ENCODE peak calls at places on chromosomes 2 and 18, in four cellular contexts. One of them, this sample, is unnamed.

GRCh38 chr2:189022492-189022891 is 48.3 kb downstream of the COL3A1 start:
- DNase-seq in iris pigment epithelial cell: peak
- DNase-seq in H7: no peak
- DNase-seq in GM13977: no peak
- DNase-seq in this sample: peak

GRCh38 chr2:197345846-197346370 is 35.3 kb upstream of the ANKRD44 start:
- DNase-seq in iris pigment epithelial cell: no peak
- DNase-seq in H7: no peak
- DNase-seq in GM13977: no peak
- DNase-seq in this sample: no peak

GRCh38 chr18:25974630-25975077 is 115.8 kb downstream of the SS18 start:
- DNase-seq in iris pigment epithelial cell: no peak
- DNase-seq in H7: no peak
- DNase-seq in GM13977: no peak
- DNase-seq in this sample: no peak

GRCh38 chr18:64165906-64166305 is 17.0 kb upstream of the LINC00305 start:
- DNase-seq in iris pigment epithelial cell: peak
- DNase-seq in H7: no peak
- DNase-seq in GM13977: no peak
- DNase-seq in this sample: no peak

GRCh38 chr18:58416704-58417683 is 211.9 kb downstream of the ALPK2 start:
- DNase-seq in iris pigment epithelial cell: peak
- DNase-seq in H7: no peak
- DNase-seq in GM13977: no peak
- DNase-seq in this sample: peak

GRCh38 chr18:41140506-41140905 is 814.5 kb upstream of the PIK3C3 start:
- DNase-seq in iris pigment epithelial cell: no peak
- DNase-seq in H7: no peak
- DNase-seq in GM13977: no peak
- DNase-seq in this sample: no peak

GRCh38 chr2:85259101-85259590 is 68.6 kb downstream of the TGOLN2 start:
- DNase-seq in iris pigment epithelial cell: peak
- DNase-seq in H7: no peak
- DNase-seq in GM13977: no peak
- DNase-seq in this sample: no peak

GRCh38 chr2:215698566-215698965 is 262.7 kb upstream of the FN1 start:
- DNase-seq in iris pigment epithelial cell: peak
- DNase-seq in H7: no peak
- DNase-seq in GM13977: no peak
- DNase-seq in this sample: peak

GRCh38 chr2:223580951-223581350 is 21.2 kb downstream of the SCG2 start:
- DNase-seq in iris pigment epithelial cell: peak
- DNase-seq in H7: no peak
- DNase-seq in GM13977: no peak
- DNase-seq in this sample: peak

GRCh38 chr2:227853765-227854271 is 17.6 kb upstream of the DAW1 start:
- DNase-seq in iris pigment epithelial cell: peak
- DNase-seq in H7: no peak
- DNase-seq in GM13977: no peak
- DNase-seq in this sample: peak

GRCh38 chr2:95390272-95390880 is 12.1 kb upstream of the FAHD2A start:
- DNase-seq in iris pigment epithelial cell: no peak
- DNase-seq in H7: no peak
- DNase-seq in GM13977: no peak
- DNase-seq in this sample: no peak

GRCh38 chr2:22055784-22056620 is 932.2 kb downstream of the TDRD15 start:
- DNase-seq in iris pigment epithelial cell: no peak
- DNase-seq in H7: no peak
- DNase-seq in GM13977: no peak
- DNase-seq in this sample: no peak

GRCh38 chr2:78077637-78078036 is 555.5 kb upstream of the LRRTM4 start:
- DNase-seq in iris pigment epithelial cell: no peak
- DNase-seq in H7: no peak
- DNase-seq in GM13977: no peak
- DNase-seq in this sample: no peak

GRCh38 chr2:63226297-63226696 is 175.7 kb downstream of the OTX1 start:
- DNase-seq in iris pigment epithelial cell: no peak
- DNase-seq in H7: no peak
- DNase-seq in GM13977: no peak
- DNase-seq in this sample: no peak

GRCh38 chr18:70289351-70290330 is 796 bp downstream of the SOCS6 start:
- DNase-seq in iris pigment epithelial cell: peak
- DNase-seq in H7: peak
- DNase-seq in GM13977: peak
- DNase-seq in this sample: peak

GRCh38 chr2:34949316-34949715 is 1350.2 kb upstream of the FAM98A start:
- DNase-seq in iris pigment epithelial cell: no peak
- DNase-seq in H7: no peak
- DNase-seq in GM13977: no peak
- DNase-seq in this sample: no peak

GRCh38 chr18:47935321-47935720 is 4.9 kb upstream of the SMAD2 start:
- DNase-seq in iris pigment epithelial cell: no peak
- DNase-seq in H7: no peak
- DNase-seq in GM13977: no peak
- DNase-seq in this sample: no peak